ENCODE peak calls at places on chromosomes 16 and 17, in five cellular contexts. X is GM13976, I is hepatic stellate cell, T is COR-L47, L is hippocampal formation. D is an unnamed sample.

GRCh38 chr16:26993988-26994387 is 72.7 kb upstream of the C16orf82 start:
- DNase-seq in X (no peak), I (peak; percentile 53), T (no peak), L (no peak), D (no peak)

GRCh38 chr16:86387461-86388440 is 122.6 kb upstream of the FOXF1 start:
- DNase-seq in X (no peak), I (peak; percentile 98), T (no peak), L (no peak), D (no peak)

GRCh38 chr17:15398736-15399331 is 57.4 kb upstream of the TEKT3 start:
- DNase-seq in X (no peak), I (peak; percentile 68), T (no peak), L (peak; percentile 25), D (no peak)

GRCh38 chr17:80962356-80963329 is 29.0 kb upstream of the CHMP6 start:
- DNase-seq in X (no peak), I (no peak), T (no peak), L (no peak), D (no peak)

GRCh38 chr17:2955931-2956582 is 107.3 kb downstream of the OR1D5 start:
- DNase-seq in X (no peak), I (no peak), T (no peak), L (no peak), D (no peak)

GRCh38 chr17:45430006-45430737 is 2.5 kb downstream of the ARHGAP27 start:
- DNase-seq in X (no peak), I (no peak), T (no peak), L (no peak), D (no peak)

GRCh38 chr17:10268005-10268404 is 69.6 kb upstream of the GAS7 start:
- DNase-seq in X (no peak), I (no peak), T (no peak), L (no peak), D (no peak)

GRCh38 chr17:41528959-41529353 is 848 bp upstream of the KRT19 start:
- DNase-seq in X (no peak), I (no peak), T (peak; percentile 38), L (no peak), D (no peak)

GRCh38 chr16:3063617-3064389 is 1.6 kb upstream of the IL32 start:
- DNase-seq in X (no peak), I (no peak), T (no peak), L (no peak), D (no peak)

GRCh38 chr17:2214047-2214717 is 89.4 kb downstream of the SMG6 start:
- DNase-seq in X (no peak), I (peak; percentile 68), T (no peak), L (peak; percentile 61), D (no peak)

GRCh38 chr17:74870512-74870911 is 2.3 kb downstream of the FDXR start:
- DNase-seq in X (no peak), I (peak; percentile 69), T (no peak), L (no peak), D (no peak)

GRCh38 chr16:66205287-66206167 is 161.0 kb upstream of the CDH5 start:
- DNase-seq in X (no peak), I (no peak), T (peak; percentile 82), L (no peak), D (no peak)

GRCh38 chr16:68289621-68290329 is 21.0 kb downstream of the SLC7A6OS start:
- DNase-seq in X (peak; percentile 86), I (no peak), T (no peak), L (no peak), D (peak; percentile 73)

D was measured in germinal center.